ENCODE peak calls at places on chromosomes 2 and 18, in eight cellular contexts. E, W, A, P, M, C, H and U are unnamed samples.
A peak's percentile ranks its signal among the peaks of the same experiment; 100 is the strongest.

GRCh38 chr18:30639361-30639760 is 403.2 kb downstream of the DSC3 start:
- ATAC-seq in E (no peak), W (no peak), A (no peak), P (no peak), M (no peak), C (no peak), H (no peak), U (no peak)

GRCh38 chr2:190159453-190159852 is 96.9 kb upstream of the MSTN start:
- ATAC-seq in E (peak; percentile 97), W (no peak), A (peak; percentile 46), P (peak; percentile 33), M (no peak), C (peak; percentile 76), H (no peak), U (no peak)

GRCh38 chr2:68292108-68292710 is 27.5 kb downstream of the CNRIP1 start:
- ATAC-seq in E (peak; percentile 36), W (peak; percentile 51), A (no peak), P (peak; percentile 71), M (peak; percentile 71), C (peak; percentile 49), H (no peak), U (peak; percentile 81)

GRCh38 chr2:127984551-127984950 is 43.3 kb downstream of the SAP130 start:
- ATAC-seq in E (peak; percentile 54), W (no peak), A (no peak), P (no peak), M (no peak), C (peak; percentile 61), H (no peak), U (no peak)

GRCh38 chr2:127388423-127389164 is 819 bp upstream of the MAP3K2 start:
- ATAC-seq in E (no peak), W (peak; percentile 31), A (no peak), P (peak; percentile 6), M (peak; percentile 18), C (no peak), H (no peak), U (peak; percentile 19)

GRCh38 chr2:241146286-241146685 is 3.0 kb downstream of the PASK start:
- ATAC-seq in E (no peak), W (no peak), A (no peak), P (no peak), M (no peak), C (no peak), H (no peak), U (no peak)

GRCh38 chr2:68745006-68745405 is 10.4 kb downstream of the ARHGAP25 start:
- ATAC-seq in E (no peak), W (peak; percentile 62), A (no peak), P (no peak), M (no peak), C (no peak), H (no peak), U (no peak)

GRCh38 chr2:239313776-239314175 is 87.0 kb downstream of the HDAC4 start:
- ATAC-seq in E (no peak), W (no peak), A (no peak), P (no peak), M (no peak), C (no peak), H (no peak), U (no peak)

GRCh38 chr2:221724631-221725203 is 152.6 kb upstream of the EPHA4 start:
- ATAC-seq in E (no peak), W (no peak), A (no peak), P (no peak), M (no peak), C (no peak), H (no peak), U (no peak)

GRCh38 chr18:13450289-13451207 is 232.0 kb downstream of the LDLRAD4 start:
- ATAC-seq in E (no peak), W (no peak), A (no peak), P (no peak), M (peak; percentile 20), C (no peak), H (peak; percentile 24), U (no peak)

GRCh38 chr2:233349005-233349998 is 5.0 kb upstream of the DGKD start:
- ATAC-seq in E (peak; percentile 69), W (no peak), A (no peak), P (peak; percentile 39), M (peak; percentile 56), C (peak; percentile 55), H (peak; percentile 16), U (no peak)

GRCh38 chr2:2840681-2841300 is 509.7 kb upstream of the MYT1L start:
- ATAC-seq in E (no peak), W (no peak), A (no peak), P (no peak), M (no peak), C (no peak), H (no peak), U (no peak)

GRCh38 chr2:189951791-189952535 is 110.6 kb downstream of the MSTN start:
- ATAC-seq in E (no peak), W (no peak), A (no peak), P (no peak), M (peak; percentile 97), C (no peak), H (no peak), U (no peak)

GRCh38 chr18:58942486-58942885 is 77.8 kb downstream of the ZNF532 start:
- ATAC-seq in E (no peak), W (no peak), A (peak; percentile 59), P (peak; percentile 18), M (peak; percentile 70), C (no peak), H (no peak), U (no peak)

GRCh38 chr2:197236159-197236558 is 74.4 kb downstream of the ANKRD44 start:
- ATAC-seq in E (no peak), W (no peak), A (no peak), P (no peak), M (no peak), C (no peak), H (no peak), U (no peak)

GRCh38 chr2:121283670-121284245 is 1.2 kb downstream of the TFCP2L1 start:
- ATAC-seq in E (no peak), W (no peak), A (no peak), P (peak; percentile 9), M (no peak), C (no peak), H (no peak), U (no peak)

GRCh38 chr2:5911801-5912200 is 219.6 kb downstream of the SOX11 start:
- ATAC-seq in E (no peak), W (no peak), A (no peak), P (no peak), M (no peak), C (no peak), H (no peak), U (no peak)

GRCh38 chr18:44602845-44603244 is 77.8 kb upstream of the SETBP1 start:
- ATAC-seq in E (no peak), W (no peak), A (no peak), P (no peak), M (no peak), C (no peak), H (no peak), U (no peak)

GRCh38 chr2:234702731-234703225 is 205.9 kb upstream of the ARL4C start:
- ATAC-seq in E (no peak), W (no peak), A (no peak), P (no peak), M (no peak), C (no peak), H (no peak), U (no peak)

GRCh38 chr2:100416939-100417744 is at the start of gene CHST10:
- ATAC-seq in E (peak; percentile 95), W (peak; percentile 93), A (peak; percentile 98), P (peak; percentile 93), M (peak; percentile 98), C (peak; percentile 95), H (peak; percentile 87), U (peak; percentile 96)

GRCh38 chr2:66185497-66186034 is 249.4 kb upstream of the MEIS1 start:
- ATAC-seq in E (no peak), W (no peak), A (no peak), P (no peak), M (no peak), C (no peak), H (no peak), U (no peak)

GRCh38 chr2:143936758-143937562 is 583.0 kb downstream of the ZEB2 start:
- ATAC-seq in E (peak; percentile 85), W (peak; percentile 42), A (peak; percentile 75), P (peak; percentile 67), M (peak; percentile 62), C (peak; percentile 78), H (peak; percentile 37), U (peak; percentile 86)

GRCh38 chr18:8450013-8450412 is 159.2 kb upstream of the RAB12 start:
- ATAC-seq in E (no peak), W (no peak), A (no peak), P (no peak), M (no peak), C (peak; percentile 37), H (no peak), U (peak; percentile 77)

GRCh38 chr2:197031805-197032204 is 105.3 kb upstream of the PGAP1 start:
- ATAC-seq in E (no peak), W (no peak), A (no peak), P (no peak), M (peak; percentile 63), C (peak; percentile 30), H (no peak), U (no peak)

GRCh38 chr2:45205985-45206384 is 196.7 kb upstream of the SIX2 start:
- ATAC-seq in E (no peak), W (no peak), A (peak; percentile 49), P (no peak), M (no peak), C (no peak), H (no peak), U (no peak)

GRCh38 chr2:38771632-38772031 is 6.4 kb upstream of the GEMIN6 start:
- ATAC-seq in E (no peak), W (no peak), A (peak; percentile 73), P (no peak), M (no peak), C (no peak), H (no peak), U (peak; percentile 45)

GRCh38 chr2:53827398-53828175 is 32.2 kb downstream of the GPR75 start:
- ATAC-seq in E (peak; percentile 68), W (no peak), A (no peak), P (no peak), M (no peak), C (peak; percentile 12), H (no peak), U (no peak)

GRCh38 chr2:127086800-127087737 is 19.9 kb downstream of the BIN1 start:
- ATAC-seq in E (peak; percentile 64), W (no peak), A (peak; percentile 66), P (peak; percentile 7), M (peak; percentile 47), C (peak; percentile 12), H (peak; percentile 20), U (peak; percentile 53)

GRCh38 chr18:10135302-10135926 is 221.6 kb downstream of the VAPA start:
- ATAC-seq in E (no peak), W (no peak), A (no peak), P (no peak), M (no peak), C (no peak), H (no peak), U (peak; percentile 40)

GRCh38 chr18:32095571-32096229 is 4.0 kb downstream of the RNF138 start:
- ATAC-seq in E (no peak), W (no peak), A (no peak), P (no peak), M (no peak), C (no peak), H (no peak), U (no peak)

GRCh38 chr2:48176876-48177275 is 270.6 kb upstream of the FBXO11 start:
- ATAC-seq in E (no peak), W (no peak), A (no peak), P (no peak), M (no peak), C (no peak), H (no peak), U (no peak)

GRCh38 chr2:237495521-237496117 is 8.6 kb downstream of the MLPH start:
- ATAC-seq in E (no peak), W (no peak), A (no peak), P (no peak), M (no peak), C (no peak), H (no peak), U (no peak)

GRCh38 chr2:99827296-99827999 is 314.9 kb downstream of the AFF3 start:
- ATAC-seq in E (peak; percentile 29), W (peak; percentile 16), A (no peak), P (no peak), M (peak; percentile 39), C (no peak), H (peak; percentile 37), U (no peak)

GRCh38 chr18:13427354-13427753 is 208.8 kb downstream of the LDLRAD4 start:
- ATAC-seq in E (peak; percentile 84), W (no peak), A (no peak), P (peak; percentile 43), M (no peak), C (peak; percentile 77), H (no peak), U (no peak)